ENCODE peak calls at places on chromosome 4, in six cellular contexts. One of them, this sample, is unnamed.

GRCh38 chr4:154738426-154738825 is 5.4 kb upstream of the LRAT start:
- DNase-seq in activated CD8-positive, alpha-beta T cell treated with anti-CD3 and anti-CD28 coated beads for 36 hours: no peak
- DNase-seq in tibial artery: no peak
- DNase-seq in upper lobe of right lung: no peak
- DNase-seq in K562: no peak
- DNase-seq in mesothelial cell of epicardium: no peak
- DNase-seq in this sample: no peak

GRCh38 chr4:105057370-105058096 is 89.1 kb upstream of the TET2 start:
- DNase-seq in tibial artery: no peak
- DNase-seq in upper lobe of right lung: no peak
- DNase-seq in mesothelial cell of epicardium: no peak
- DNase-seq in K562: no peak
- DNase-seq in activated CD8-positive, alpha-beta T cell treated with anti-CD3 and anti-CD28 coated beads for 36 hours: no peak
- DNase-seq in this sample: no peak

GRCh38 chr4:128528793-128529553 is 241.4 kb upstream of the PGRMC2 start:
- DNase-seq in K562: no peak
- DNase-seq in upper lobe of right lung: no peak
- DNase-seq in activated CD8-positive, alpha-beta T cell treated with anti-CD3 and anti-CD28 coated beads for 36 hours: no peak
- DNase-seq in mesothelial cell of epicardium: no peak
- DNase-seq in tibial artery: no peak
- DNase-seq in this sample: no peak

GRCh38 chr4:108372678-108373077 is 203.9 kb upstream of the LEF1 start:
- DNase-seq in activated CD8-positive, alpha-beta T cell treated with anti-CD3 and anti-CD28 coated beads for 36 hours: peak; percentile 58
- DNase-seq in K562: no peak
- DNase-seq in tibial artery: no peak
- DNase-seq in mesothelial cell of epicardium: no peak
- DNase-seq in upper lobe of right lung: no peak
- DNase-seq in this sample: no peak

GRCh38 chr4:100722133-100722532 is 204.3 kb upstream of the EMCN start:
- DNase-seq in tibial artery: no peak
- DNase-seq in mesothelial cell of epicardium: no peak
- DNase-seq in activated CD8-positive, alpha-beta T cell treated with anti-CD3 and anti-CD28 coated beads for 36 hours: no peak
- DNase-seq in K562: no peak
- DNase-seq in upper lobe of right lung: no peak
- DNase-seq in this sample: no peak

GRCh38 chr4:187396106-187396505 is 599.5 kb upstream of the ZFP42 start:
- DNase-seq in K562: no peak
- DNase-seq in activated CD8-positive, alpha-beta T cell treated with anti-CD3 and anti-CD28 coated beads for 36 hours: no peak
- DNase-seq in tibial artery: no peak
- DNase-seq in mesothelial cell of epicardium: no peak
- DNase-seq in upper lobe of right lung: no peak
- DNase-seq in this sample: no peak

GRCh38 chr4:133483600-133484246 is 334.6 kb downstream of the PCDH10 start:
- DNase-seq in mesothelial cell of epicardium: no peak
- DNase-seq in upper lobe of right lung: no peak
- DNase-seq in activated CD8-positive, alpha-beta T cell treated with anti-CD3 and anti-CD28 coated beads for 36 hours: no peak
- DNase-seq in tibial artery: no peak
- DNase-seq in K562: no peak
- DNase-seq in this sample: peak; percentile 17

GRCh38 chr4:180913750-180914149 is 1329.5 kb upstream of the TENM3 start:
- DNase-seq in tibial artery: no peak
- DNase-seq in activated CD8-positive, alpha-beta T cell treated with anti-CD3 and anti-CD28 coated beads for 36 hours: no peak
- DNase-seq in K562: no peak
- DNase-seq in mesothelial cell of epicardium: no peak
- DNase-seq in upper lobe of right lung: no peak
- DNase-seq in this sample: no peak

GRCh38 chr4:5774416-5775056 is 63.5 kb downstream of the EVC start:
- DNase-seq in tibial artery: peak; percentile 24
- DNase-seq in mesothelial cell of epicardium: peak; percentile 28
- DNase-seq in K562: no peak
- DNase-seq in upper lobe of right lung: peak; percentile 2
- DNase-seq in activated CD8-positive, alpha-beta T cell treated with anti-CD3 and anti-CD28 coated beads for 36 hours: no peak
- DNase-seq in this sample: no peak

GRCh38 chr4:75653845-75654503 is 19.2 kb downstream of the G3BP2 start:
- DNase-seq in K562: no peak
- DNase-seq in activated CD8-positive, alpha-beta T cell treated with anti-CD3 and anti-CD28 coated beads for 36 hours: no peak
- DNase-seq in mesothelial cell of epicardium: no peak
- DNase-seq in tibial artery: no peak
- DNase-seq in upper lobe of right lung: no peak
- DNase-seq in this sample: peak; percentile 18

GRCh38 chr4:150010525-150011126 is 67.6 kb upstream of the DCLK2 start:
- DNase-seq in mesothelial cell of epicardium: peak; percentile 43
- DNase-seq in activated CD8-positive, alpha-beta T cell treated with anti-CD3 and anti-CD28 coated beads for 36 hours: peak; percentile 18
- DNase-seq in K562: peak; percentile 17
- DNase-seq in upper lobe of right lung: no peak
- DNase-seq in tibial artery: no peak
- DNase-seq in this sample: peak; percentile 37

GRCh38 chr4:78058591-78059523 is 1.7 kb downstream of the FRAS1 start:
- DNase-seq in activated CD8-positive, alpha-beta T cell treated with anti-CD3 and anti-CD28 coated beads for 36 hours: peak; percentile 17
- DNase-seq in mesothelial cell of epicardium: peak; percentile 57
- DNase-seq in tibial artery: peak; percentile 68
- DNase-seq in upper lobe of right lung: peak; percentile 74
- DNase-seq in K562: no peak
- DNase-seq in this sample: peak; percentile 66

GRCh38 chr4:97845758-97846157 is 297.5 kb downstream of the STPG2 start:
- DNase-seq in K562: no peak
- DNase-seq in tibial artery: no peak
- DNase-seq in activated CD8-positive, alpha-beta T cell treated with anti-CD3 and anti-CD28 coated beads for 36 hours: no peak
- DNase-seq in mesothelial cell of epicardium: no peak
- DNase-seq in upper lobe of right lung: no peak
- DNase-seq in this sample: no peak

GRCh38 chr4:78061939-78062603 is 4.9 kb downstream of the FRAS1 start:
- DNase-seq in mesothelial cell of epicardium: no peak
- DNase-seq in activated CD8-positive, alpha-beta T cell treated with anti-CD3 and anti-CD28 coated beads for 36 hours: no peak
- DNase-seq in upper lobe of right lung: no peak
- DNase-seq in tibial artery: no peak
- DNase-seq in K562: no peak
- DNase-seq in this sample: no peak

GRCh38 chr4:153725811-153726154 is 34.0 kb downstream of the RNF175 start:
- DNase-seq in mesothelial cell of epicardium: no peak
- DNase-seq in tibial artery: no peak
- DNase-seq in upper lobe of right lung: no peak
- DNase-seq in K562: no peak
- DNase-seq in activated CD8-positive, alpha-beta T cell treated with anti-CD3 and anti-CD28 coated beads for 36 hours: no peak
- DNase-seq in this sample: no peak

GRCh38 chr4:62460329-62460728 is 1260.2 kb downstream of the ADGRL3 start:
- DNase-seq in K562: no peak
- DNase-seq in tibial artery: no peak
- DNase-seq in mesothelial cell of epicardium: no peak
- DNase-seq in upper lobe of right lung: no peak
- DNase-seq in activated CD8-positive, alpha-beta T cell treated with anti-CD3 and anti-CD28 coated beads for 36 hours: no peak
- DNase-seq in this sample: no peak

GRCh38 chr4:1960170-1960825 is 48.5 kb downstream of the NELFA start:
- DNase-seq in upper lobe of right lung: no peak
- DNase-seq in mesothelial cell of epicardium: no peak
- DNase-seq in K562: no peak
- DNase-seq in activated CD8-positive, alpha-beta T cell treated with anti-CD3 and anti-CD28 coated beads for 36 hours: no peak
- DNase-seq in tibial artery: peak; percentile 41
- DNase-seq in this sample: no peak

GRCh38 chr4:182065255-182065654 is 177.9 kb upstream of the TENM3 start:
- DNase-seq in K562: no peak
- DNase-seq in mesothelial cell of epicardium: no peak
- DNase-seq in tibial artery: no peak
- DNase-seq in upper lobe of right lung: no peak
- DNase-seq in activated CD8-positive, alpha-beta T cell treated with anti-CD3 and anti-CD28 coated beads for 36 hours: no peak
- DNase-seq in this sample: no peak

GRCh38 chr4:82852751-82853053 is 38.3 kb downstream of the SEC31A start:
- DNase-seq in tibial artery: no peak
- DNase-seq in activated CD8-positive, alpha-beta T cell treated with anti-CD3 and anti-CD28 coated beads for 36 hours: no peak
- DNase-seq in upper lobe of right lung: no peak
- DNase-seq in K562: no peak
- DNase-seq in mesothelial cell of epicardium: no peak
- DNase-seq in this sample: no peak

GRCh38 chr4:82850684-82851083 is 40.3 kb downstream of the SEC31A start:
- DNase-seq in K562: no peak
- DNase-seq in activated CD8-positive, alpha-beta T cell treated with anti-CD3 and anti-CD28 coated beads for 36 hours: no peak
- DNase-seq in upper lobe of right lung: no peak
- DNase-seq in tibial artery: no peak
- DNase-seq in mesothelial cell of epicardium: no peak
- DNase-seq in this sample: no peak

GRCh38 chr4:82851318-82851717 is 39.6 kb downstream of the SEC31A start:
- DNase-seq in activated CD8-positive, alpha-beta T cell treated with anti-CD3 and anti-CD28 coated beads for 36 hours: no peak
- DNase-seq in upper lobe of right lung: no peak
- DNase-seq in mesothelial cell of epicardium: no peak
- DNase-seq in tibial artery: no peak
- DNase-seq in K562: no peak
- DNase-seq in this sample: no peak

GRCh38 chr4:82848706-82849105 is 42.2 kb downstream of the SEC31A start:
- DNase-seq in K562: no peak
- DNase-seq in activated CD8-positive, alpha-beta T cell treated with anti-CD3 and anti-CD28 coated beads for 36 hours: no peak
- DNase-seq in upper lobe of right lung: no peak
- DNase-seq in tibial artery: no peak
- DNase-seq in mesothelial cell of epicardium: no peak
- DNase-seq in this sample: no peak

DNA sequence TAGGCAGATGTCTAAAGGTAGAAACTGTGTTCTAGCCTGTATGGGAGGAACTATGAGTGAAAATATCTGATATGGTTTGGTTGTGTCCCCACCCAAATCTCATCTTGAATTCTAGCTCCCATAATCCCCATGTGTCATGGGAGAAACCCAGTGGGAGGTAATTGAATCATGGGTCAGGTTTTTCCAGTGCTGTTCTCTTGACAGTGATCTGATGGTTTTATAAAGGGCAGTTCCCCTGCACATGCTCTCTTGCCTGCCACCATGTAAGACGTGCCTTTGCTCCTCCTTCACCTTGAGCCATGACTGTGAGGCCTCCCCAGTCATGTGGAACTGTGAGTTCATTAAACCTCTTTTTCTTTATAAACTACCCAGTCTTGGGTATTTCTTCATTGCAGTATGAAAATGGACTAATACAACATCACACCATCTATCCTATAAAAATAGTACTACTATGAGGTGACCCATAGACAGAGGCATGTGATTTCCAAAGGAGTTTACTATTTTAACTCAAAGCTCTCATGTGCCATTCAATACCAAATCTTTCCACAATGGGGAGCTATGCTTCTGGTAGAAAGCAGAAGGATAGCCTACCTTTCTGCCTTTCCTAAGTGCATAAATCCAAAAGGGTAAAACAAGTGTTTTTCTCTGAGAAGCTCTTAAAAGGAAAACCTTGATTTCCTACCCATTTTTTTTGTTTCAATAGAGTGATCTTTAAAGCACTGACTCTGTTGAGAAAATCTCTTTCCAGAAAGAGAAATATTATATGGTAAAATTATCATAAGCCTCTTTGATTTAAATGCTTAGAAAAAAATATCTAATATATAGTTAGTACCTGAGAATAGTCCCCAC is 38.8 kb downstream of the SEC31A start:
- DNase-seq in activated CD8-positive, alpha-beta T cell treated with anti-CD3 and anti-CD28 coated beads for 36 hours: no peak
- DNase-seq in mesothelial cell of epicardium: no peak
- DNase-seq in upper lobe of right lung: no peak
- DNase-seq in K562: peak; percentile 22
- DNase-seq in tibial artery: no peak
- DNase-seq in this sample: no peak
- TF ChIP-seq CTCF in activated CD8-positive, alpha-beta T cell treated with anti-CD3 and anti-CD28 coated beads for 36 hours: peak; percentile 55
- TF ChIP-seq CTCF in mesothelial cell of epicardium: peak; percentile 16
- TF ChIP-seq CTCF in upper lobe of right lung: peak; percentile 41
- TF ChIP-seq CTCF in K562: peak; percentile 44
- TF ChIP-seq CTCF in tibial artery: peak; percentile 28
- TF ChIP-seq CTCF in this sample: no peak

GRCh38 chr4:3318561-3319021 is 25.8 kb downstream of the RGS12 start:
- DNase-seq in mesothelial cell of epicardium: peak; percentile 34
- DNase-seq in upper lobe of right lung: peak; percentile 55
- DNase-seq in K562: peak; percentile 46
- DNase-seq in activated CD8-positive, alpha-beta T cell treated with anti-CD3 and anti-CD28 coated beads for 36 hours: no peak
- DNase-seq in tibial artery: peak; percentile 53
- DNase-seq in this sample: peak; percentile 60
- TF ChIP-seq CTCF in mesothelial cell of epicardium: no peak
- TF ChIP-seq CTCF in upper lobe of right lung: peak; percentile 17
- TF ChIP-seq CTCF in K562: peak; percentile 67
- TF ChIP-seq CTCF in activated CD8-positive, alpha-beta T cell treated with anti-CD3 and anti-CD28 coated beads for 36 hours: no peak
- TF ChIP-seq CTCF in tibial artery: no peak
- TF ChIP-seq CTCF in this sample: peak; percentile 39

DNA sequence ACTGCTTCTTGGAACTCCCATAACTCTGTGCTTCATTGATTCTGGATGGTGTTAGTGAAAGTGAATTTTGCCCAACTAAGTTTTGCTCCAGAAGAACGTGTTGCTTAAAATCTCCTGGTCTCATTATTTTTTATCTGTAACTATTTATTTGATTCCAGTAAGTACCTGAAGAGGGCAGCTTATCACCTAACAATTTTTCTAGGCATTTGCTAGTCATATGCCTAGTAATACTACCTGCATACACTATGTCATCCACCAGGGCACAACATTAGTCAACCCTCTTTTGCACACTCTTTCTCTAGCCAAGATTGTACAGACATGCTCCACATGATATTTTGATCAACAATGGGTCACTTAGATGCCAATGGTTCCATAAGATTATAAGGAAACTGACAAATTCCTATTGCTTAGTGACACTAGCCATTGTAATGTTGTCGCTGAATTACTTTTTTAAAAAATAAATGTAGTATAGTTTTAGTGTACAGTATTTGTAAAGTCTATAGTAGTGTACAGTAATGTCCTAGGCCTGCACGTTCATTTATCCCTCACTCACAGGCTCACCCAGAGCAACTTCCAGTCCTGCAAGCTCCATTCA is 499.9 kb upstream of the AADAT start:
- DNase-seq in K562: no peak
- DNase-seq in activated CD8-positive, alpha-beta T cell treated with anti-CD3 and anti-CD28 coated beads for 36 hours: no peak
- DNase-seq in tibial artery: no peak
- DNase-seq in mesothelial cell of epicardium: no peak
- DNase-seq in upper lobe of right lung: no peak
- DNase-seq in this sample: no peak
- TF ChIP-seq CTCF in K562: no peak
- TF ChIP-seq CTCF in activated CD8-positive, alpha-beta T cell treated with anti-CD3 and anti-CD28 coated beads for 36 hours: no peak
- TF ChIP-seq CTCF in tibial artery: peak; percentile 39
- TF ChIP-seq CTCF in mesothelial cell of epicardium: peak; percentile 48
- TF ChIP-seq CTCF in upper lobe of right lung: no peak
- TF ChIP-seq CTCF in this sample: peak; percentile 61

DNA sequence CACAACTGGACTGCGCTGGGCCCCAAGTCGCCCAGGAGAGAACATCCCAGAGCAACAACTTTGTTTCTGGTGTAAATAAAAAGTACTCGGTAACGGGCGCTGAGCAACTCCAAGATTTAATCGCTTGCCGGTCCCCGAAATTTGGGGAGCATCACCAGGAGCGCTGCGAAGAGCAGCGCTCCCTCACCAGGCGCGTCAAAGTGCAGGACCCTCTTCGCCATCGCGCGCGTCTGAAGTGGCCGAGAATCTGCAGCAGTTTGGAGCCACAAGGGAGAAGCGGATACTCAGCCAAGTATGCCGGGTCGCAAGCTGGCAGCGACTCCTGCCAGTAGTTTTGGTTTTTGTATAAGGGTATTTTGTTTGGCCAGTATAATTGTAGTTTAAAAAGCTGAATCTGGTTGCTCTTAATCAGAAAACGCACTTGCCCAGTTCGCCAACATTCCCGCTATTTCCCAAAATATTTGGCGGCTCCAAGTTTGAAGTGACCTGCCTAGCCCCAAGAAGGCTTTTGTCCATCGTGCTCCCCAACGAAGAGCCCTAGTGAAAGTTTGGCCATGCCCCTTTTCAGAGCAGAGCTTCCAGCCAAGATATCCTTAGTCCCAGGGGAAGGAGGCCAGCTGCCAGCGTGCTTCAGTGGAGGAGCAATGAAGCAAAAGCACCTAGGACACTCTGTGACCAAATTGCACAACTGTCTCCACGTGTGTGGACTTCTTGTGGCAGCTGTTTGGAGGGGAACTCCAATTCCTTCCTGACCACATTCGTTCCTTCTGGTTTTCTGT is 557 bp upstream of the KDR start:
- DNase-seq in activated CD8-positive, alpha-beta T cell treated with anti-CD3 and anti-CD28 coated beads for 36 hours: no peak
- DNase-seq in tibial artery: peak; percentile 76
- DNase-seq in K562: no peak
- DNase-seq in mesothelial cell of epicardium: no peak
- DNase-seq in upper lobe of right lung: no peak
- DNase-seq in this sample: no peak
- TF ChIP-seq CTCF in activated CD8-positive, alpha-beta T cell treated with anti-CD3 and anti-CD28 coated beads for 36 hours: no peak
- TF ChIP-seq CTCF in tibial artery: no peak
- TF ChIP-seq CTCF in K562: no peak
- TF ChIP-seq CTCF in mesothelial cell of epicardium: no peak
- TF ChIP-seq CTCF in upper lobe of right lung: no peak
- TF ChIP-seq CTCF in this sample: no peak